ENCODE peak calls at places on chromosomes 11 and 22, in eight cellular contexts. E is H7; A is GM04504; L is upper lobe of right lung; G is pons; Z is prostate gland; H is COR-L47; M is activated CD4-positive, CD25-positive, alpha-beta regulatory T cell treated with anti-CD3 and anti-CD28 coated beads, Interleukin-2, amount 50 U/mL, for 16 hours. R is an unnamed sample.

GRCh38 chr11:46367244-46367915 is 14.1 kb upstream of the MDK start:
- DNase-seq in E (peak; percentile 95), A (no peak), L (peak; percentile 84), G (no peak), Z (peak; percentile 50), H (peak; percentile 20), M (peak; percentile 53), R (peak; percentile 50)

GRCh38 chr11:72352859-72353551 is 81.3 kb downstream of the CLPB start:
- DNase-seq in E (peak; percentile 48), A (peak; percentile 78), L (no peak), G (peak; percentile 69), Z (peak; percentile 5), H (no peak), M (no peak), R (no peak)

GRCh38 chr11:110077866-110078325 is 15.3 kb upstream of the ZC3H12C start:
- DNase-seq in E (no peak), A (peak; percentile 60), L (no peak), G (no peak), Z (no peak), H (no peak), M (no peak), R (no peak)

GRCh38 chr11:116686891-116687290 is 85.9 kb downstream of the BUD13 start:
- DNase-seq in E (no peak), A (no peak), L (no peak), G (no peak), Z (no peak), H (no peak), M (no peak), R (no peak)

GRCh38 chr11:122742350-122742749 is 86.8 kb downstream of the UBASH3B start:
- DNase-seq in E (no peak), A (no peak), L (no peak), G (no peak), Z (no peak), H (no peak), M (no peak), R (no peak)

GRCh38 chr11:19076744-19077589 is 16.4 kb upstream of the MRGPRX2 start:
- DNase-seq in E (peak; percentile 76), A (no peak), L (peak; percentile 71), G (peak; percentile 49), Z (peak; percentile 39), H (peak; percentile 34), M (peak; percentile 24), R (peak; percentile 21)

GRCh38 chr11:46331653-46331984 is 15.6 kb upstream of the DGKZ start:
- DNase-seq in E (no peak), A (no peak), L (no peak), G (no peak), Z (no peak), H (no peak), M (no peak), R (peak; percentile 76)

GRCh38 chr22:45882881-45883810 is 93.8 kb downstream of the WNT7B start:
- DNase-seq in E (peak; percentile 45), A (no peak), L (peak; percentile 59), G (no peak), Z (no peak), H (no peak), M (no peak), R (no peak)

GRCh38 chr11:7020183-7020917 is at the start of the genes NLRP14 and ZNF214:
- DNase-seq in E (peak; percentile 88), A (peak; percentile 88), L (peak; percentile 96), G (peak; percentile 89), Z (peak; percentile 91), H (no peak), M (no peak), R (no peak)

GRCh38 chr11:86632499-86633269 is 39.7 kb downstream of the ME3 start:
- DNase-seq in E (peak; percentile 43), A (peak; percentile 93), L (no peak), G (no peak), Z (no peak), H (no peak), M (no peak), R (no peak)

GRCh38 chr11:125180413-125181305 is 16.1 kb downstream of the PKNOX2 start:
- DNase-seq in E (peak; percentile 64), A (no peak), L (no peak), G (no peak), Z (no peak), H (no peak), M (no peak), R (no peak)

GRCh38 chr11:119592642-119593041 is 136.4 kb downstream of the NECTIN1 start:
- DNase-seq in E (no peak), A (no peak), L (no peak), G (no peak), Z (peak; percentile 69), H (no peak), M (no peak), R (no peak)

GRCh38 chr11:102469196-102469821 is 16.7 kb upstream of the TMEM123 start:
- DNase-seq in E (no peak), A (peak; percentile 9), L (no peak), G (no peak), Z (no peak), H (no peak), M (no peak), R (no peak)

GRCh38 chr11:58394195-58394594 is 12.5 kb downstream of the OR5B3 start:
- DNase-seq in E (no peak), A (peak; percentile 57), L (no peak), G (no peak), Z (no peak), H (no peak), M (no peak), R (no peak)

GRCh38 chr11:125123947-125124633 is 12.7 kb upstream of the TMEM218 start:
- DNase-seq in E (peak; percentile 70), A (peak; percentile 10), L (peak; percentile 81), G (peak; percentile 74), Z (no peak), H (peak; percentile 67), M (no peak), R (peak; percentile 42)

GRCh38 chr11:89491141-89491690 is at the start of gene NOX4:
- DNase-seq in E (peak; percentile 76), A (peak; percentile 9), L (peak; percentile 63), G (no peak), Z (no peak), H (no peak), M (no peak), R (no peak)

GRCh38 chr11:96309001-96309642 is 33.9 kb downstream of the MAML2 start:
- DNase-seq in E (no peak), A (no peak), L (no peak), G (no peak), Z (no peak), H (no peak), M (no peak), R (no peak)